ENCODE peak calls at places on chromosome 12, in six cellular contexts. X, D, H, K, Y and R are unnamed samples. For H3K9me3, the result is how much of the 10 kb centered on the place peaks cover.

GRCh38 chr12:49937639-49938300 is 12.8 kb upstream of the AQP2 start:
- DNase-seq in X (no peak), D (no peak), H (no peak), K (no peak), Y (no peak), R (no peak)

GRCh38 chr12:43312991-43313505 is 239.0 kb downstream of the ADAMTS20 start:
- DNase-seq in X (no peak), D (no peak), H (no peak), K (no peak), Y (no peak), R (no peak)

GRCh38 chr12:1794440-1795090 is 25.8 kb upstream of the LRTM2 start:
- DNase-seq in X (no peak), D (no peak), H (peak), K (no peak), Y (no peak), R (no peak)

GRCh38 chr12:27434673-27435565 is 11.6 kb upstream of the SMCO2 start:
- DNase-seq in X (no peak), D (no peak), H (no peak), K (no peak), Y (peak), R (no peak)

GRCh38 chr12:114335607-114336006 is 70.3 kb downstream of the TBX5 start:
- DNase-seq in X (no peak), D (no peak), H (no peak), K (no peak), Y (no peak), R (no peak)

GRCh38 chr12:100158535-100158934 is 15.9 kb upstream of the BLTP3B start:
- DNase-seq in X (no peak), D (no peak), H (no peak), K (no peak), Y (no peak), R (no peak)

GRCh38 chr12:3717283-3717974 is 35.5 kb downstream of the CRACR2A start:
- DNase-seq in X (no peak), D (peak), H (no peak), K (no peak), Y (no peak), R (no peak)

GRCh38 chr12:129193263-129193871 is 340.1 kb downstream of the GLT1D1 start:
- DNase-seq in X (no peak), D (peak), H (no peak), K (no peak), Y (peak), R (no peak)

GRCh38 chr12:112165624-112166023 is 40.3 kb downstream of the TRAFD1 start:
- DNase-seq in X (no peak), D (no peak), H (no peak), K (no peak), Y (no peak), R (no peak)

GRCh38 chr12:20350495-20350894 is 17.8 kb upstream of the PDE3A start:
- DNase-seq in X (no peak), D (no peak), H (no peak), K (no peak), Y (no peak), R (no peak)

GRCh38 chr12:56995201-56995929 is 11.0 kb downstream of the ZBTB39 start:
- DNase-seq in X (no peak), D (peak), H (no peak), K (no peak), Y (no peak), R (no peak)

GRCh38 chr12:73057428-73057827 is 785.3 kb downstream of the TRHDE start:
- DNase-seq in X (no peak), D (no peak), H (no peak), K (no peak), Y (peak), R (no peak)
- H3K9me3 ChIP-seq in X (under half), D (under half), H (under half), K (under half), Y (under half), R (under half)

GRCh38 chr12:34300376-34301250 is 278.3 kb downstream of the ALG10 start:
- DNase-seq in X (no peak), D (no peak), H (peak), K (no peak), Y (no peak), R (no peak)
- H3K9me3 ChIP-seq in X (under half), D (under half), H (half or more), K (under half), Y (under half), R (under half)

DNA sequence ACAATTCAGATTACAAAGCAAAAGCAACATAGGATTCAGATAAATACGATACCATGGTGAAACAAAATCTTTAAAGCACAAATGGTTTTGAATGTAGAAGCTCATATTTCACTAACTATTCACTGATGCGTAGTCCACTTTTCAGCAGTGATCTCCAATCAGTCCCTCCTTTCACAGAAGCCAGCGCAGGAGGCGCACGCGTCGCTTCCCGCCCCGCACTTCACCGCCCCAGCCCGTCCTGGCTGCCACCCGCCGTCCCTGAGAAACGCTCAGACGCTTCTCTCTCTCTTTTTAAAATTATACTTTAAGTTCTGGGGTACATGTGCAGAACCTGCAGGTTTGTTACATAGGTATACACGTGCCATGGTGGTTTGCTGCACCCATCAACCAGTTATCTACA is 19.8 kb upstream of the CHFR start:
- DNase-seq in X (no peak), D (no peak), H (no peak), K (no peak), Y (no peak), R (no peak)
- H3K9me3 ChIP-seq in X (under half), D (under half), H (half or more), K (under half), Y (under half), R (under half)

GRCh38 chr12:83690465-83690864 is 1003.8 kb downstream of the TMTC2 start:
- DNase-seq in X (no peak), D (no peak), H (no peak), K (no peak), Y (no peak), R (no peak)

DNA sequence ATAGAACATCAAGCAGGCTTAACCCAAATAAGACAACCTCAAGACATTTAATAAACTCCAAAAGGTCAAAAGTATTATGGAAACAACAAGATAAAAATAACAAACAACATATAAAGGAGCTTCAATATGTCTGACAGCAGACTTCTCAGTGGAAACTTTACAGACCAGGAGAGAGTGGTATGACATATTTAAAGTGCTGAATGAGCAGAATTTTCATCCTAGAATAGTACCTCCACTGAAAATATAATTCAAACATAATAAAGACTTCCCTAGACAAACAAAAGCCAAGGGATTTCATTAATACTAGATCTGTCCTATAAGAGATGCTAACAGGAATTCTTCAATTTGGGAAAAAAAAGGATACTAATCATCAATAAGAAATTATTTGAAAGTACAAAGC is 1005.0 kb downstream of the TMTC2 start:
- DNase-seq in X (no peak), D (no peak), H (no peak), K (no peak), Y (no peak), R (no peak)
- H3K9me3 ChIP-seq in X (under half), D (under half), H (under half), K (under half), Y (under half), R (under half)

GRCh38 chr12:9699269-9699897 is 29.9 kb downstream of the CLEC2D start:
- DNase-seq in X (no peak), D (no peak), H (no peak), K (no peak), Y (no peak), R (no peak)
- H3K9me3 ChIP-seq in X (under half), D (under half), H (under half), K (under half), Y (under half), R (under half)

GRCh38 chr12:132918680-132919079 is 31.3 kb upstream of the CHFR start:
- DNase-seq in X (no peak), D (no peak), H (no peak), K (no peak), Y (no peak), R (no peak)
- H3K9me3 ChIP-seq in X (under half), D (half or more), H (half or more), K (half or more), Y (under half), R (under half)